ENCODE peak calls at places on chromosomes 12 and 14, in eight cellular contexts. P, F, K, W, U, I, G and X are unnamed samples.

GRCh38 chr12:27424631-27425230 is 21.8 kb upstream of the SMCO2 start:
- DNase-seq in K (no peak), U (peak; percentile 60), F (peak; percentile 67), I (no peak), P (peak; percentile 81), G (no peak), W (no peak), X (no peak)

GRCh38 chr12:30753233-30753632 is 1.5 kb downstream of the CAPRIN2 start:
- DNase-seq in P (peak; percentile 67), K (peak; percentile 16), F (no peak), U (peak; percentile 64), W (peak; percentile 49), I (no peak), G (no peak), X (no peak)

GRCh38 chr14:64800000-64800399 is 79.7 kb downstream of the SPTB start:
- DNase-seq in U (peak; percentile 40), K (peak; percentile 28), I (no peak), G (no peak), P (peak; percentile 72), W (no peak), F (no peak), X (no peak)

GRCh38 chr14:20626274-20626673 is 15.2 kb downstream of the OR6S1 start:
- DNase-seq in K (no peak), W (no peak), G (no peak), P (peak; percentile 37), I (no peak), U (no peak), F (no peak), X (no peak)

GRCh38 chr12:51200156-51200555 is 17.7 kb downstream of the POU6F1 start:
- DNase-seq in F (no peak), U (no peak), W (no peak), I (no peak), P (no peak), K (no peak), G (no peak), X (no peak)

GRCh38 chr12:53159195-53159834 is 21.2 kb upstream of the ZNF740 start:
- DNase-seq in P (peak; percentile 75), G (peak; percentile 92), F (peak; percentile 38), K (peak; percentile 93), I (peak; percentile 67), U (peak; percentile 61), W (peak; percentile 39), X (peak; percentile 86)

GRCh38 chr12:77980782-77981181 is 150.1 kb downstream of the NAV3 start:
- DNase-seq in U (no peak), F (no peak), P (peak; percentile 37), W (no peak), K (no peak), I (no peak), G (no peak), X (no peak)

GRCh38 chr12:111753144-111753881 is 13.4 kb upstream of the ALDH2 start:
- DNase-seq in G (peak; percentile 65), P (peak; percentile 64), I (no peak), F (peak; percentile 11), K (peak; percentile 62), U (peak; percentile 33), W (no peak), X (no peak)

GRCh38 chr12:98062464-98063245 is 452.7 kb upstream of the TMPO start:
- DNase-seq in G (no peak), W (no peak), U (no peak), F (no peak), P (no peak), K (peak; percentile 48), I (no peak), X (no peak)

GRCh38 chr12:15855646-15856045 is 26.5 kb upstream of the STRAP start:
- DNase-seq in U (no peak), F (no peak), K (no peak), P (peak; percentile 57), I (no peak), G (no peak), W (peak; percentile 55), X (no peak)

GRCh38 chr12:49871263-49871561 is 28.3 kb upstream of the BCDIN3D start:
- DNase-seq in I (no peak), F (no peak), K (no peak), U (no peak), P (no peak), W (no peak), G (no peak), X (no peak)

GRCh38 chr12:70853326-70853725 is 67.2 kb downstream of the PTPRR start:
- DNase-seq in U (peak; percentile 70), F (peak; percentile 68), P (peak; percentile 86), W (no peak), I (no peak), G (no peak), K (no peak), X (no peak)

GRCh38 chr14:101022916-101023435 is 119.5 kb upstream of the RTL1 start:
- DNase-seq in K (no peak), G (no peak), P (no peak), U (no peak), W (no peak), F (no peak), I (no peak), X (no peak)

GRCh38 chr14:102085503-102085902 is 1.3 kb downstream of the HSP90AA1 start:
- DNase-seq in U (no peak), W (no peak), P (peak; percentile 26), I (no peak), K (no peak), G (no peak), F (no peak), X (no peak)

GRCh38 chr12:16454481-16454880 is 107.0 kb downstream of the MGST1 start:
- DNase-seq in W (peak; percentile 58), F (no peak), G (no peak), I (no peak), U (no peak), P (peak; percentile 7), K (no peak), X (no peak)

GRCh38 chr14:34018564-34019244 is 67.8 kb upstream of the EGLN3 start:
- DNase-seq in I (no peak), G (no peak), F (no peak), K (no peak), P (peak; percentile 10), W (no peak), U (no peak), X (peak; percentile 8)

GRCh38 chr14:57302883-57303282 is 34.1 kb downstream of the AP5M1 start:
- DNase-seq in F (no peak), P (peak; percentile 10), W (no peak), U (peak; percentile 0), G (no peak), I (no peak), K (no peak), X (no peak)

GRCh38 chr14:77243853-77244252 is 27.2 kb downstream of the NGB start:
- DNase-seq in I (no peak), U (no peak), F (no peak), G (no peak), W (no peak), K (no peak), P (no peak), X (no peak)

GRCh38 chr12:82461393-82461792 is 103.1 kb downstream of the METTL25 start:
- DNase-seq in F (no peak), W (no peak), I (no peak), G (no peak), K (no peak), U (no peak), P (no peak), X (no peak)

GRCh38 chr14:23544511-23545447 is 6.8 kb downstream of the ZFHX2 start:
- DNase-seq in F (no peak), K (no peak), W (no peak), U (no peak), P (peak; percentile 24), I (no peak), G (no peak), X (no peak)

GRCh38 chr12:25957898-25958253 is 606 bp upstream of the RASSF8 start:
- DNase-seq in I (no peak), U (peak; percentile 85), P (peak; percentile 94), K (no peak), F (peak; percentile 61), G (no peak), W (peak; percentile 72), X (no peak)

GRCh38 chr14:31336646-31337045 is 83.7 kb downstream of the HEATR5A start:
- DNase-seq in G (no peak), W (no peak), F (no peak), K (no peak), I (no peak), U (no peak), P (peak; percentile 56), X (no peak)

GRCh38 chr14:98501836-98502235 is 770.2 kb downstream of the BCL11B start:
- DNase-seq in K (no peak), G (no peak), W (no peak), U (peak; percentile 54), P (no peak), I (no peak), F (no peak), X (no peak)

GRCh38 chr14:77554816-77555599 is 56.4 kb upstream of the ISM2 start:
- DNase-seq in G (no peak), P (no peak), W (no peak), U (no peak), K (no peak), F (no peak), I (no peak), X (no peak)

GRCh38 chr12:82517808-82518207 is 159.5 kb downstream of the METTL25 start:
- DNase-seq in F (no peak), P (no peak), W (no peak), G (no peak), U (no peak), I (no peak), K (no peak), X (no peak)

GRCh38 chr12:121060149-121061001 is 21.3 kb upstream of the OASL start:
- DNase-seq in F (no peak), I (no peak), P (peak; percentile 77), U (peak; percentile 65), G (peak; percentile 36), W (no peak), K (peak; percentile 18), X (peak; percentile 55)

GRCh38 chr12:124631681-124632080 is 64.3 kb upstream of the NCOR2 start:
- DNase-seq in F (no peak), W (no peak), U (no peak), I (no peak), G (no peak), P (no peak), K (no peak), X (no peak)

GRCh38 chr12:112616469-112617190 is 174.9 kb upstream of the RPH3A start:
- DNase-seq in K (no peak), G (no peak), W (no peak), P (no peak), F (no peak), I (no peak), U (no peak), X (no peak)

GRCh38 chr12:53328043-53328435 is 6.6 kb upstream of the AAAS start:
- DNase-seq in G (no peak), U (no peak), P (peak; percentile 23), F (no peak), K (peak; percentile 35), W (no peak), I (no peak), X (no peak)

GRCh38 chr12:117408161-117408791 is 46.9 kb upstream of the NOS1 start:
- DNase-seq in G (no peak), P (peak; percentile 45), K (no peak), F (peak; percentile 11), U (peak; percentile 65), I (no peak), W (no peak), X (no peak)

GRCh38 chr14:100617715-100618693 is 30.8 kb upstream of the BEGAIN start:
- DNase-seq in F (no peak), U (no peak), G (no peak), P (peak; percentile 21), K (no peak), I (no peak), W (no peak), X (no peak)

GRCh38 chr14:82447586-82447985 is 913.9 kb upstream of the SEL1L start:
- DNase-seq in I (no peak), G (no peak), P (no peak), F (no peak), W (no peak), K (peak; percentile 29), U (no peak), X (no peak)

GRCh38 chr12:94584370-94584769 is 66.0 kb downstream of the TMCC3 start:
- DNase-seq in G (no peak), F (no peak), U (no peak), K (no peak), I (no peak), W (no peak), P (no peak), X (no peak)

GRCh38 chr12:113030875-113031525 is 25.5 kb upstream of the DTX1 start:
- DNase-seq in G (no peak), P (peak; percentile 73), W (no peak), I (no peak), U (peak; percentile 78), F (peak; percentile 31), K (peak; percentile 68), X (peak; percentile 39)